ENCODE peak calls at places on chromosomes 2 and 18, in five cellular contexts. R, M, J, F and K are unnamed samples.

GRCh38 chr2:40155728-40156127 is 296.2 kb downstream of the SLC8A1 start:
- DNase-seq in R (no peak), M (no peak), J (no peak), F (peak), K (peak)

GRCh38 chr2:28253543-28253942 is 139.1 kb upstream of the FOSL2 start:
- DNase-seq in R (no peak), M (no peak), J (no peak), F (no peak), K (no peak)

GRCh38 chr2:38549066-38549465 is 53.7 kb downstream of the HNRNPLL start:
- DNase-seq in R (no peak), M (no peak), J (no peak), F (no peak), K (no peak)

GRCh38 chr2:230643576-230644291 is 68.9 kb upstream of the CAB39 start:
- DNase-seq in R (peak), M (no peak), J (no peak), F (no peak), K (peak)

GRCh38 chr2:37250869-37251740 is 19.6 kb downstream of the NDUFAF7 start:
- DNase-seq in R (no peak), M (no peak), J (no peak), F (no peak), K (no peak)

GRCh38 chr18:23856466-23857175 is 157.9 kb upstream of the TTC39C start:
- DNase-seq in R (no peak), M (no peak), J (no peak), F (peak), K (no peak)

GRCh38 chr18:62138836-62139235 is 48.0 kb downstream of the PIGN start:
- DNase-seq in R (no peak), M (no peak), J (no peak), F (no peak), K (no peak)

GRCh38 chr2:203463176-203463797 is 71.8 kb downstream of the RAPH1 start:
- DNase-seq in R (no peak), M (no peak), J (no peak), F (peak), K (peak)

GRCh38 chr18:10377956-10378355 is 76.5 kb upstream of the APCDD1 start:
- DNase-seq in R (no peak), M (no peak), J (no peak), F (peak), K (no peak)

DNA sequence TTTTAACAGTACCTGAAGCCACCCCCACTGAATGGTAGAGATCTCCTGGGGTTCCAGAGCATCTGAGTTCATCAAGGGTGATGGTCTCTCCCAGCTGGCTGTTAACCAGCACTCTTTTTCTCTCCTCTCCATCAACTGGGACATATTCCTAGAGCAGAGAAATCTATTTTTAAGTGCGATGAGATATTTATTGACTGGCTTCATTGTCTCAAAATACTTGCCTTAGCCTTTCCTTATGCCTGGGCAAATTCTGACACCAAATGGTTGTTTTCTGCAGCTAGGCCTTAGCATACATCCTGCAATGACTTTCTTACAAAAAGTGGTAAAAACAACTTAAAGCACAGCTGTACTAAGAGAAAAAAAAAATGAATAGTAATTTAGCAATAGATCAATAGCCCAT is 19.6 kb downstream of the NOSTRIN start:
- DNase-seq in R (no peak), M (no peak), J (no peak), F (no peak), K (no peak)
- TF ChIP-seq CTCF in R (no peak), M (no peak), J (no peak), F (no peak), K (no peak)

GRCh38 chr18:76914796-76915195 is 92.4 kb downstream of the ZNF236 start:
- DNase-seq in R (no peak), M (no peak), J (no peak), F (no peak), K (no peak)

GRCh38 chr18:76909418-76909817 is 87.1 kb downstream of the ZNF236 start:
- DNase-seq in R (no peak), M (no peak), J (no peak), F (no peak), K (no peak)

GRCh38 chr18:76913583-76913982 is 91.2 kb downstream of the ZNF236 start:
- DNase-seq in R (no peak), M (no peak), J (no peak), F (no peak), K (no peak)

GRCh38 chr18:76911440-76911839 is 89.1 kb downstream of the ZNF236 start:
- DNase-seq in R (no peak), M (no peak), J (no peak), F (no peak), K (no peak)

DNA sequence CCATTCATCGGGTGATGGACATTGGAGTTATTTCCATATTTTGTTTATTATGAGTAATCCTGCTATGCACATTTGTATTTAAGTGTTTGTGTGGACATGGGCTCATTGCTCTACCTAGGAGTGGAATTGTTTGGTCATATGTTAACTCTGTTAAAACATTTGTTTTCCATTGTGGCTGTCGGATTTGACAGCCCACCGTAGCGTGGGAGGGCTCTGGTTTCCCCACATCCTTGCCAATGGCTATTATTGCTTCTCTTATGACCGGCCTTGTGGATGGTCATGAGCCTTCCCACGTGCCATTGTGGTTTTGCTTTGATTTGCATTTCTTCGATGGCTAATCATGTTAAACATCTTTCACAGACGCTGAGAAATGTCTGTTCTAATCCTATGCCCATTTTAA is 92.0 kb downstream of the ZNF236 start:
- DNase-seq in R (no peak), M (no peak), J (no peak), F (no peak), K (no peak)
- TF ChIP-seq CTCF in R (no peak), M (no peak), J (no peak), F (no peak), K (no peak)

GRCh38 chr2:149183187-149183586 is 144.7 kb downstream of the LYPD6B start:
- DNase-seq in R (no peak), M (no peak), J (no peak), F (no peak), K (no peak)

GRCh38 chr2:149188291-149188690 is 142.1 kb upstream of the LYPD6 start:
- DNase-seq in R (no peak), M (no peak), J (no peak), F (no peak), K (no peak)

GRCh38 chr2:149187061-149187460 is 143.3 kb upstream of the LYPD6 start:
- DNase-seq in R (no peak), M (no peak), J (no peak), F (no peak), K (no peak)

GRCh38 chr2:149185942-149186490 is 144.4 kb upstream of the LYPD6 start:
- DNase-seq in R (no peak), M (no peak), J (no peak), F (no peak), K (no peak)

GRCh38 chr2:149184994-149185393 is 145.4 kb upstream of the LYPD6 start:
- DNase-seq in R (no peak), M (no peak), J (no peak), F (no peak), K (no peak)
- TF ChIP-seq CTCF in R (no peak), M (no peak), J (no peak), F (no peak), K (no peak)

DNA sequence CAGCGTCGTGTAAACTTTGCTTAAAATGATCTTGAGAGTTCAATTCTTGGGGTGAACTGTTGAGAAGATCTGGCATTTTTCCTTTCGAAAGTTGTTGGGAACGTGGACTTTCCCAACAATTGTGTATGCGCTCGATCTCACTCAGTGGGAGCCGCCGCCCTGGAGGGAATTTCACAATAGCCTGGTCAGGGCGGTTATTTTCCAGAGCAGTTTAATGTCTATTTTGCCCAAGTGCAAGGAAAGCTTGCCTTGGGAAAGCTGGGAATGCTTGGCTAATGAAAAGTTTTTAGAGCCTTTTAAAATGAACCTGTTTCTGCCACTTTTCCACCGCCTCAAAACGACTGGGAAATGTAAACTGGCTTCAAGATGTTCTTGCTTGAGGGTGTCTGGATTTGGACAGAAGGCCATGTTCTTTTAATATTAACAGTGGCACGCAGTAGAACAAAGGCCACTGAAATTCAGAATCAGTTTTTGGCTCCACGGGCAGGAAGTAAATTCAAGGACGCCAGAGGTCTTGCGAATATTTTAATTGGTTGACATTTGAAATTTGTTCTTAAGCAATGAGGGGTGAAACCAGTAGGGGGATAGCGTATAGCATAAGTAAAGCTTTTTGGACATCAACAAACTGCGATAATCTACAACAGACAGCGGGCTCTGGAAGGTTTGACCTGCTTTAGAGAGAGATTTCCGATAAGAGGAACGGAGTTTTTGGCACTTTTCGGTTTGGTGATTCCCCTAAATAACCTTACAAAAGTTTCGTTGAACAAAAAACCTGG is 1.2 kb downstream of the CFLAR start:
- DNase-seq in R (peak), M (no peak), J (peak), F (peak), K (peak)
- TF ChIP-seq CTCF in R (peak), M (peak), J (no peak), F (peak), K (peak)

DNA sequence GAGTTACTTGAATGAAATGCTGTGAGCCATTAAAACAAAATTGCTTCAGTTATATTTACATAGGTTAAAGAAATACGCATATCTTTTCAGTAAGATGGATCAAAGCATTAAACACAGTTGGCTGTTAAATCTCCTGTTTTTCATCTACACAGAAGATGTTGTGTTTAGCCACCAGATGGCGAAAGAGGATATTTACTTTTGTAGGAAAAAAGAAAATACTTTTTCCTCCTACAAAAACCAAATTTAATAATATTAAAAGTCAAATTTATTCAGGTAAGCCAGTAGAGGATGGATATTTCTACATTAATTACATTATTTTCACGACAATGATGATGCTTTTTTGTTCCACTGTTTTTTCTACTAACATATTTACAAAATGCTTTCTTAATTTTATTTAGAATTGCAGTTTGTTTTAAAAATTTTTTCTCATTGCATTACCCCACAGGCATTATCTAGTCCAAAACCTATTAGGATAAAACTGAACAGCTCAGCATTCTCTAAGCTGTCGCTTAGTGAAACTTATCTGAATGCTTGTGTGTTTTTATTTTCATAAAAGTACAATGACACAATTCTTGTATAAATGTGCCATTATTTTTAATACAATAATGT is 173.7 kb downstream of the ASXL3 start:
- DNase-seq in R (no peak), M (no peak), J (no peak), F (peak), K (peak)
- TF ChIP-seq CTCF in R (peak), M (peak), J (peak), F (peak), K (peak)

GRCh38 chr2:150001788-150002187 is 414.2 kb upstream of the MMADHC start:
- DNase-seq in R (peak), M (no peak), J (no peak), F (no peak), K (no peak)
- TF ChIP-seq CTCF in R (no peak), M (no peak), J (no peak), F (no peak), K (no peak)